ENCODE peak calls at places on chromosome X, in four cellular contexts. I, Z, N and K are unnamed samples.

GRCh38 chrX:129193357-129193756 is 329.9 kb downstream of the SMARCA1 start:
- DNase-seq in N (no peak), Z (no peak), I (no peak), K (no peak)

GRCh38 chrX:49175875-49176274 is 4.2 kb downstream of the PLP2 start:
- DNase-seq in N (no peak), I (no peak), Z (no peak), K (no peak)

GRCh38 chrX:124925681-124926080 is 394.0 kb upstream of the TEX13C start:
- DNase-seq in Z (no peak), I (no peak), N (no peak), K (no peak)

GRCh38 chrX:71922697-71923096 is 12.1 kb downstream of the NHSL2 start:
- DNase-seq in I (no peak), N (no peak), Z (no peak), K (no peak)

GRCh38 chrX:155086202-155086840 is 15.0 kb downstream of the BRCC3 start:
- DNase-seq in Z (no peak), N (no peak), I (no peak), K (no peak)

GRCh38 chrX:113873056-113873455 is 710.8 kb upstream of the HTR2C start:
- DNase-seq in N (no peak), Z (no peak), I (no peak), K (no peak)

GRCh38 chrX:99722094-99722493 is 688.0 kb downstream of the PCDH19 start:
- DNase-seq in N (no peak), Z (no peak), I (no peak), K (no peak)

GRCh38 chrX:1231850-1232505 is 19.5 kb upstream of the CRLF2 start:
- DNase-seq in N (peak), I (no peak), Z (no peak), K (no peak)

GRCh38 chrX:101659601-101660063 is at the start of gene ARMCX2:
- DNase-seq in Z (peak), N (peak), I (no peak), K (no peak)
- TF ChIP-seq POLR2AphosphoS5 in Z (peak), N (peak), I (peak), K (no peak)

DNA sequence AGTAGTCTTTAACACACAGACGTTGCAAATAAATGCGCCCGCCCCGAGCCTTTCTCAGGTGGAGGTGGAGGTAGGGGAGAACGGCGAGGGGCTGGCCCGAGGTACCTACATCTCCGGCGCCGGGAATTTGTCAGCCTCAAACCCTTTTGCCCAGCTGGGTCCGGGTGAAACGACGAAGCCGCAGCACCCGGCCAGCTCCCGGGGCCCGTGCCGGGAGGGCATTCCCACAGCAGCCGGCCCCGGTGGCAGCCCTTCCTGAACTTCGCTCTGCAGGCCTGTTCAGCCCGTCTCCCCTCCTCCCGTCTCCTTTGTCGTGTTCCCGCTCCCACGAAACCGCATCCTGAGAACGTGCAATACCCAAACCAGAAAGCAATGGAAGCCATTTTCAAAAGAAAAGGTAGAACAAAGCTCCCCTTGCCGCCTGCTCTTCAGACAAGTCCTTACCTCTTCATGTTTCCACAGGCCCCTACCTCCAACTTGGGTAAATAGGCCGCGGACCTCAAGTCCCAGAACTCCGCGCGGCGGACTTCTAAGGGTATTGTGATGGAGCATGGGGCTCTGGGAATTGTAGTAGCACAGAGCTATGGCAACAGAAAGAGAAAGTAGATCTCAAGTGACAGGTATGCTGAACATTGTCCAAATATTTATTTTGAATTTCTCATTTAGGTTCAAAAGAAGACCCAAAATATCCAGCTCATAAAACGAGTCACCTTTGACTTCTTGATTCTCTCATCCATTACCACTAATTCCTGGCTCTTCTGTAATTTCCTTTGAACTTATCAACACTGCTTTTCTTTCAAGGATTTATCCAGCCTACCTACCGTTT is at the start of gene RBM41:
- DNase-seq in N (peak), Z (peak), I (peak), K (no peak)
- H3K27ac ChIP-seq in N (peak), Z (peak), I (peak), K (peak)

GRCh38 chrX:151538190-151539122 is 25.0 kb upstream of the PASD1 start:
- DNase-seq in Z (no peak), N (no peak), I (no peak), K (no peak)
- TF ChIP-seq POLR2A in Z (no peak), N (no peak), I (no peak), K (no peak)

DNA sequence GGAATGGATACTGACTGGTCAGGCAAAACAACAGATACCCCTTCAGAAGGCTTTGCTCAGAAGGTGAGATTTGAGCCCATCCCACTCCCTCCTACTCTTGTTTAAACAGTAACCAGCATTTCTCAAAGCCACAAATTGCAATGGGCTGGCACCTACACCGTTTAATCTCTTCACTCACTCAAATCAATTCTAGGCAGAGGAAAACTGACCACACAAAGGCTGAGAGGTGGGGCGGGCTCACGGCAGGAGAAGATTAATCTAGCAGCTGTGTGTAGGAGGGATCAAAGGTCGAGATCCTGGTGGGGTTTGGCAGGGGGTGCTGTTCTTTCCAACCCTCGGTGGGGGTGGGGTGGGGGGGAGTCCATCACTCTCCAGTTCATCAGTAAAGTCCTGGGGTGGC is 622.4 kb downstream of the BCOR start:
- DNase-seq in N (no peak), I (no peak), Z (no peak), K (no peak)
- TF ChIP-seq POLR2AphosphoS5 in N (no peak), I (no peak), Z (no peak), K (no peak)

GRCh38 chrX:11267311-11267910 is 25.8 kb upstream of the AMELX start:
- DNase-seq in N (no peak), I (no peak), Z (no peak), K (no peak)
- H3K27ac ChIP-seq in N (no peak), I (no peak), Z (no peak), K (no peak)